ENCODE peak calls at places on chromosome 1, in nine cellular contexts. U is CD8-positive, alpha-beta memory T cell; O is pancreas; F is neuronal stem cell; Y is body of pancreas; D is upper lobe of left lung; X is cardiac muscle cell; Z is CD8-positive, alpha-beta T cell; K is stomach. A is an unnamed sample.

GRCh38 chr1:118928739-118929554 is 59.2 kb downstream of the TBX15 start:
- DNase-seq in U (no peak), O (no peak), F (peak; percentile 70), Y (no peak), D (no peak), X (peak; percentile 64), Z (no peak), K (no peak), A (no peak)

GRCh38 chr1:229855999-229856650 is 210.9 kb upstream of the GALNT2 start:
- DNase-seq in U (peak; percentile 13), O (peak; percentile 68), F (no peak), Y (peak; percentile 84), D (no peak), X (no peak), Z (peak; percentile 52), K (no peak), A (peak; percentile 24)

GRCh38 chr1:61659061-61659460 is 65.9 kb downstream of the TM2D1 start:
- DNase-seq in U (no peak), O (no peak), F (no peak), Y (no peak), D (no peak), X (no peak), Z (no peak), K (no peak), A (no peak)

GRCh38 chr1:209250970-209251636 is 332.4 kb upstream of the CAMK1G start:
- DNase-seq in U (no peak), O (no peak), F (no peak), Y (no peak), D (no peak), X (no peak), Z (no peak), K (no peak), A (no peak)

GRCh38 chr1:185861630-185862029 is 127.4 kb downstream of the HMCN1 start:
- DNase-seq in U (no peak), O (no peak), F (no peak), Y (no peak), D (no peak), X (peak; percentile 62), Z (no peak), K (no peak), A (no peak)

GRCh38 chr1:173868266-173869107 is at the start of gene ZBTB37:
- DNase-seq in U (peak; percentile 89), O (peak; percentile 97), F (peak; percentile 88), Y (peak; percentile 98), D (peak; percentile 96), X (peak; percentile 41), Z (peak; percentile 92), K (peak; percentile 96), A (peak; percentile 96)

GRCh38 chr1:182389619-182390047 is 2.0 kb downstream of the GLUL start:
- DNase-seq in U (no peak), O (peak; percentile 57), F (no peak), Y (peak; percentile 82), D (peak; percentile 64), X (no peak), Z (no peak), K (no peak), A (peak; percentile 78)

GRCh38 chr1:209893751-209894150 is 44.3 kb upstream of the SYT14 start:
- DNase-seq in U (no peak), O (no peak), F (no peak), Y (no peak), D (no peak), X (no peak), Z (no peak), K (no peak), A (no peak)

GRCh38 chr1:164240081-164240480 is 318.9 kb upstream of the PBX1 start:
- DNase-seq in U (no peak), O (no peak), F (no peak), Y (peak; percentile 57), D (no peak), X (peak; percentile 9), Z (no peak), K (no peak), A (peak; percentile 13)

GRCh38 chr1:234755449-234755863 is 145.5 kb upstream of the IRF2BP2 start:
- DNase-seq in U (no peak), O (peak; percentile 72), F (no peak), Y (peak; percentile 82), D (peak; percentile 91), X (peak; percentile 94), Z (no peak), K (peak; percentile 74), A (peak; percentile 85)
- H3K4me3 ChIP-seq in U (no peak overlapping the region), O (no peak overlapping the region), F (no peak overlapping the region), Y (no peak overlapping the region), D (no peak overlapping the region), X (no peak overlapping the region), Z (no peak overlapping the region), K (no peak overlapping the region), A (no peak overlapping the region)

GRCh38 chr1:156927215-156928042 is 7.0 kb downstream of the LRRC71 start:
- DNase-seq in U (peak; percentile 45), O (peak; percentile 59), F (peak; percentile 75), Y (peak; percentile 76), D (peak; percentile 68), X (peak; percentile 76), Z (peak; percentile 74), K (peak; percentile 75), A (peak; percentile 75)
- H3K27me3 ChIP-seq in U (peaks cover 31% of the 10 kb centered on the region), O (no peaks in the 10 kb centered on the region), F (peaks cover 38% of the 10 kb centered on the region), Y (peaks cover 28% of the 10 kb centered on the region), D (peaks cover 8% of the 10 kb centered on the region), X (peaks cover 72% of the 10 kb centered on the region), Z (peaks cover 43% of the 10 kb centered on the region), K (peaks cover 15% of the 10 kb centered on the region), A (peaks cover 16% of the 10 kb centered on the region)

GRCh38 chr1:31166462-31166861 is 73.2 kb downstream of the NKAIN1 start:
- DNase-seq in U (no peak), O (no peak), F (no peak), Y (no peak), D (no peak), X (no peak), Z (no peak), K (no peak), A (no peak)

GRCh38 chr1:31170486-31170735 is 69.3 kb downstream of the NKAIN1 start:
- DNase-seq in U (no peak), O (no peak), F (no peak), Y (no peak), D (no peak), X (no peak), Z (no peak), K (no peak), A (no peak)
- H3K27ac ChIP-seq in U (peak overlapping the region; percentile 45), O (peak overlapping the region; percentile 60), F (no peak overlapping the region), Y (peak overlapping the region; percentile 88), D (no peak overlapping the region), X (peak overlapping the region; percentile 67), Z (no peak overlapping the region), K (peak overlapping the region; percentile 69), A (peak overlapping the region; percentile 76)

DNA sequence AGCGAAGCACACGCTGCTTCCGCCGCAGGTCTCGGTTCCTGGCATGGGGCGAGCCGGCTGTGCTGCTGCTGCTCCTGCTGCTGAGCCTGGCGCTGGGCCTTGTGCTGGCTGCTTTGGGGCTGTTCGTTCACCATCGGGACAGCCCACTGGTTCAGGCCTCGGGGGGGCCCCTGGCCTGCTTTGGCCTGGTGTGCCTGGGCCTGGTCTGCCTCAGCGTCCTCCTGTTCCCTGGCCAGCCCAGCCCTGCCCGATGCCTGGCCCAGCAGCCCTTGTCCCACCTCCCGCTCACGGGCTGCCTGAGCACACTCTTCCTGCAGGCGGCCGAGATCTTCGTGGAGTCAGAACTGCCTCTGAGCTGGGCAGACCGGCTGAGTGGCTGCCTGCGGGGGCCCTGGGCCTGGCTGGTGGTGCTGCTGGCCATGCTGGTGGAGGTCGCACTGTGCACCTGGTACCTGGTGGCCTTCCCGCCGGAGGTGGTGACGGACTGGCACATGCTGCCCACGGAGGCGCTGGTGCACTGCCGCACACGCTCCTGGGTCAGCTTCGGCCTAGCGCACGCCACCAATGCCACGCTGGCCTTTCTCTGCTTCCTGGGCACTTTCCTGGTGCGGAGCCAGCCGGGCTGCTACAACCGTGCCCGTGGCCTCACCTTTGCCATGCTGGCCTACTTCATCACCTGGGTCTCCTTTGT is 2.6 kb downstream of the TAS1R3 start:
- DNase-seq in U (no peak), O (no peak), F (no peak), Y (peak; percentile 62), D (no peak), X (no peak), Z (no peak), K (no peak), A (no peak)
- H3K4me3 ChIP-seq in U (no peak overlapping the region), O (no peak overlapping the region), F (no peak overlapping the region), Y (no peak overlapping the region), D (no peak overlapping the region), X (no peak overlapping the region), Z (no peak overlapping the region), K (no peak overlapping the region), A (no peak overlapping the region)

DNA sequence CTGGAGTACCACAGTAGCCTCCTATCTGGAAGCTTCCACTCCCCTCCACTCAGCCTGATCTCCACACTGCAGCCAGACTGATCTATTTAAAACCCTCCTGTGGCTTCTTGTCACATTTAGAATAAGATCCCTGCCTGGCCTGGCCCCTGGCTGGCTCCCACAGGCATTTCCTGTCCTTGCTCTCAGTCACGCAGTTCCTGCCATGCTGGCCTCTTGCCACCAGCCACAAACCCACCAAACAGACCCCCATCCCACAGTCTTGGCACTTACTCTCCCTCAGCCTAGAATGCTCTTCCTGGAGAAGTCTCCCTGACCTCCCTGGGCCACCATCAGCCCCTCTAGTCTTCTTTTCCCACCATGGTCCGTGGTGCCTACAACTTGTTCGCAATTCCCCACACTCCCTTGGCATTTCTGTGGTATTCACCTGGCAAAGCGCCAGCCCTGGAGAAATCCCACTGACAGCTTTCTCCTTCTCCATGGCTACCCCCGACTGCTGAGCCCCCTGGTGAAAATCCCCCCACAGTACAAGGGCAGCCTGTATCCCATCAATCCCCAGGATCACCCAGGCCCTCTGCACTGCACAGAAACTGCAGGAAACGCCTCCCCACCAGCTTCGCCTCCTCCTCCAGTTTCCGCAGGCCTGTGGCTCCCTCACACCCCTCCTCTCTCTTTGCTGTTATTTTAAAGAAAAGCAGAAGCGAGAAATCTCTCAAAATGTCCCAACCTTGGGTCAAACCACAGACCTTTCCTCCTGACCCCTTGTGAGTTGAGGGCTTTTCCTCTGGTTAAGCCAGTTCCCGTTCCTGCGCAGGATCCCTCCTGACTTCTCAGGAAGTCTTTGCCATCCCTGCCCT is 94.5 kb downstream of the SYT2 start:
- DNase-seq in U (no peak), O (no peak), F (no peak), Y (no peak), D (peak; percentile 40), X (peak; percentile 88), Z (no peak), K (no peak), A (no peak)
- H3K27me3 ChIP-seq in U (no peaks in the 10 kb centered on the region), O (no peaks in the 10 kb centered on the region), F (no peaks in the 10 kb centered on the region), Y (no peaks in the 10 kb centered on the region), D (no peaks in the 10 kb centered on the region), X (no peaks in the 10 kb centered on the region), Z (peaks cover 3% of the 10 kb centered on the region), K (no peaks in the 10 kb centered on the region), A (no peaks in the 10 kb centered on the region)

DNA sequence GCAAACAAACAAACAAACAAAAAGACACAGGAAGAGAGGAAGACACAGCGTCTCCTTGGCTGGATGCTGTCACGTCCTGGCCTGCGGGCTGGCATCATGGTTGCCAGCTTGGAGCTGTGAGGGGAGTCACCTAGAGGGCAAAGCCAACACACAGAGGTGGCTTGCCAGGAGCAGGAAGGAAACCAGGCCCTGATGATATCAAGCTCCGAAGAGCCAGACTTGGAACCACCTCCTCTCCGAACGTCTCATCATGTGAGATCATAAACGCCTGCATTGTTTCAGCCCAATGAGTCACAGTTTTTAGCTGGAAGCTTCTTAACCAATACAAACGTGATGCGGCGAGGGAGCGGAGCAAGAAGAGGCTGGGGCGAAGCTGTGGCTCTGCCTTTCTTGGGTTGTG is 8.7 kb downstream of the PLA2G2D start:
- DNase-seq in U (no peak), O (no peak), F (no peak), Y (no peak), D (no peak), X (peak; percentile 94), Z (no peak), K (no peak), A (no peak)
- H3K27ac ChIP-seq in U (no peak overlapping the region), O (no peak overlapping the region), F (no peak overlapping the region), Y (no peak overlapping the region), D (no peak overlapping the region), X (no peak overlapping the region), Z (no peak overlapping the region), K (no peak overlapping the region), A (no peak overlapping the region)